ENCODE peak calls at places on chromosomes 3 and 15, in six cellular contexts. One of them, this sample, is unnamed.

GRCh38 chr15:70095387-70096214 is 2.1 kb downstream of the TLE3 start:
- DNase-seq in SK-N-SH: peak; percentile 75
- DNase-seq in tibial nerve: no peak
- DNase-seq in GM23248: peak; percentile 62
- DNase-seq in mammary epithelial cell: peak; percentile 16
- DNase-seq in psoas muscle: peak; percentile 58
- DNase-seq in this sample: peak; percentile 17

GRCh38 chr3:140501054-140501769 is 176.7 kb upstream of the TRIM42 start:
- DNase-seq in SK-N-SH: no peak
- DNase-seq in tibial nerve: no peak
- DNase-seq in GM23248: no peak
- DNase-seq in mammary epithelial cell: no peak
- DNase-seq in psoas muscle: no peak
- DNase-seq in this sample: no peak

GRCh38 chr15:60605879-60606304 is 127.0 kb upstream of the ICE2 start:
- DNase-seq in SK-N-SH: peak; percentile 24
- DNase-seq in tibial nerve: no peak
- DNase-seq in GM23248: peak; percentile 86
- DNase-seq in mammary epithelial cell: no peak
- DNase-seq in psoas muscle: no peak
- DNase-seq in this sample: no peak

GRCh38 chr3:113105980-113106379 is 105.4 kb upstream of the BOC start:
- DNase-seq in SK-N-SH: no peak
- DNase-seq in tibial nerve: no peak
- DNase-seq in GM23248: no peak
- DNase-seq in mammary epithelial cell: no peak
- DNase-seq in psoas muscle: no peak
- DNase-seq in this sample: no peak

GRCh38 chr15:89462198-89462912 is 34.0 kb downstream of the RHCG start:
- DNase-seq in SK-N-SH: no peak
- DNase-seq in tibial nerve: no peak
- DNase-seq in GM23248: peak; percentile 27
- DNase-seq in mammary epithelial cell: no peak
- DNase-seq in psoas muscle: no peak
- DNase-seq in this sample: no peak

GRCh38 chr15:55627730-55628368 is 39.7 kb upstream of the PYGO1 start:
- DNase-seq in SK-N-SH: no peak
- DNase-seq in tibial nerve: no peak
- DNase-seq in GM23248: peak; percentile 93
- DNase-seq in mammary epithelial cell: peak; percentile 96
- DNase-seq in psoas muscle: peak; percentile 22
- DNase-seq in this sample: peak; percentile 91

GRCh38 chr3:184062637-184063036 is 9.8 kb downstream of the HTR3C start:
- DNase-seq in SK-N-SH: no peak
- DNase-seq in tibial nerve: no peak
- DNase-seq in GM23248: no peak
- DNase-seq in mammary epithelial cell: no peak
- DNase-seq in psoas muscle: no peak
- DNase-seq in this sample: no peak

GRCh38 chr15:28962851-28963710 is 77.3 kb downstream of the APBA2 start:
- DNase-seq in SK-N-SH: no peak
- DNase-seq in tibial nerve: no peak
- DNase-seq in GM23248: no peak
- DNase-seq in mammary epithelial cell: no peak
- DNase-seq in psoas muscle: no peak
- DNase-seq in this sample: no peak

GRCh38 chr15:34993413-34993812 is 5.3 kb upstream of the ZNF770 start:
- DNase-seq in SK-N-SH: no peak
- DNase-seq in tibial nerve: no peak
- DNase-seq in GM23248: peak; percentile 7
- DNase-seq in mammary epithelial cell: no peak
- DNase-seq in psoas muscle: no peak
- DNase-seq in this sample: peak; percentile 77

GRCh38 chr15:101207867-101208288 is 44.0 kb downstream of the CHSY1 start:
- DNase-seq in SK-N-SH: no peak
- DNase-seq in tibial nerve: no peak
- DNase-seq in GM23248: peak; percentile 85
- DNase-seq in mammary epithelial cell: peak; percentile 68
- DNase-seq in psoas muscle: peak; percentile 54
- DNase-seq in this sample: peak; percentile 13

GRCh38 chr3:114527036-114527644 is 233.3 kb downstream of the TIGIT start:
- DNase-seq in SK-N-SH: peak; percentile 8
- DNase-seq in tibial nerve: no peak
- DNase-seq in GM23248: peak; percentile 53
- DNase-seq in mammary epithelial cell: peak; percentile 17
- DNase-seq in psoas muscle: no peak
- DNase-seq in this sample: peak; percentile 27

GRCh38 chr3:195555110-195555509 is 12.0 kb upstream of the PPP1R2 start:
- DNase-seq in SK-N-SH: no peak
- DNase-seq in tibial nerve: no peak
- DNase-seq in GM23248: no peak
- DNase-seq in mammary epithelial cell: no peak
- DNase-seq in psoas muscle: no peak
- DNase-seq in this sample: no peak

GRCh38 chr15:35624881-35625280 is 78.9 kb upstream of the DPH6 start:
- DNase-seq in SK-N-SH: no peak
- DNase-seq in tibial nerve: peak; percentile 54
- DNase-seq in GM23248: peak; percentile 92
- DNase-seq in mammary epithelial cell: peak; percentile 26
- DNase-seq in psoas muscle: no peak
- DNase-seq in this sample: no peak

GRCh38 chr3:139561959-139562676 is 22.6 kb upstream of the RBP1 start:
- DNase-seq in SK-N-SH: peak; percentile 55
- DNase-seq in tibial nerve: no peak
- DNase-seq in GM23248: peak; percentile 55
- DNase-seq in mammary epithelial cell: peak; percentile 45
- DNase-seq in psoas muscle: no peak
- DNase-seq in this sample: peak; percentile 56

GRCh38 chr15:60370804-60371700 is 26.7 kb downstream of the ANXA2 start:
- DNase-seq in SK-N-SH: no peak
- DNase-seq in tibial nerve: peak; percentile 73
- DNase-seq in GM23248: peak; percentile 100
- DNase-seq in mammary epithelial cell: peak; percentile 95
- DNase-seq in psoas muscle: peak; percentile 69
- DNase-seq in this sample: peak; percentile 97

GRCh38 chr15:51803961-51804360 is 25.5 kb upstream of the TMOD3 start:
- DNase-seq in SK-N-SH: no peak
- DNase-seq in tibial nerve: no peak
- DNase-seq in GM23248: peak; percentile 34
- DNase-seq in mammary epithelial cell: no peak
- DNase-seq in psoas muscle: no peak
- DNase-seq in this sample: peak; percentile 37

GRCh38 chr3:25863560-25863959 is 73.7 kb downstream of the OXSM start:
- DNase-seq in SK-N-SH: no peak
- DNase-seq in tibial nerve: no peak
- DNase-seq in GM23248: no peak
- DNase-seq in mammary epithelial cell: no peak
- DNase-seq in psoas muscle: no peak
- DNase-seq in this sample: peak; percentile 21

GRCh38 chr3:24263069-24263668 is 231.5 kb downstream of the THRB start:
- DNase-seq in SK-N-SH: no peak
- DNase-seq in tibial nerve: no peak
- DNase-seq in GM23248: no peak
- DNase-seq in mammary epithelial cell: no peak
- DNase-seq in psoas muscle: no peak
- DNase-seq in this sample: no peak

GRCh38 chr3:130687327-130687726 is 59.3 kb downstream of the PIK3R4 start:
- DNase-seq in SK-N-SH: no peak
- DNase-seq in tibial nerve: no peak
- DNase-seq in GM23248: peak; percentile 57
- DNase-seq in mammary epithelial cell: no peak
- DNase-seq in psoas muscle: no peak
- DNase-seq in this sample: no peak

GRCh38 chr3:62676686-62677271 is 198.4 kb downstream of the CADPS start:
- DNase-seq in SK-N-SH: peak; percentile 6
- DNase-seq in tibial nerve: no peak
- DNase-seq in GM23248: no peak
- DNase-seq in mammary epithelial cell: no peak
- DNase-seq in psoas muscle: no peak
- DNase-seq in this sample: no peak

GRCh38 chr3:116743062-116743461 is 33.5 kb downstream of the TUSC7 start:
- DNase-seq in SK-N-SH: no peak
- DNase-seq in tibial nerve: no peak
- DNase-seq in GM23248: no peak
- DNase-seq in mammary epithelial cell: no peak
- DNase-seq in psoas muscle: no peak
- DNase-seq in this sample: no peak

GRCh38 chr3:169356284-169356955 is 307.1 kb downstream of the MECOM start:
- DNase-seq in SK-N-SH: no peak
- DNase-seq in tibial nerve: no peak
- DNase-seq in GM23248: no peak
- DNase-seq in mammary epithelial cell: no peak
- DNase-seq in psoas muscle: no peak
- DNase-seq in this sample: no peak
- H3K4me3 ChIP-seq in SK-N-SH: no peak overlapping the region
- H3K4me3 ChIP-seq in tibial nerve: no peak overlapping the region
- H3K4me3 ChIP-seq in GM23248: no peak overlapping the region
- H3K4me3 ChIP-seq in mammary epithelial cell: no peak overlapping the region
- H3K4me3 ChIP-seq in psoas muscle: no peak overlapping the region
- H3K4me3 ChIP-seq in this sample: no peak overlapping the region

GRCh38 chr3:126266291-126266840 is 86.0 kb upstream of the ALDH1L1 start:
- DNase-seq in SK-N-SH: no peak
- DNase-seq in tibial nerve: peak; percentile 49
- DNase-seq in GM23248: peak; percentile 45
- DNase-seq in mammary epithelial cell: no peak
- DNase-seq in psoas muscle: peak; percentile 77
- DNase-seq in this sample: no peak
- H3K27ac ChIP-seq in SK-N-SH: no peak overlapping the region
- H3K27ac ChIP-seq in tibial nerve: peak overlapping the region; percentile 92
- H3K27ac ChIP-seq in GM23248: peak overlapping the region; percentile 78
- H3K27ac ChIP-seq in mammary epithelial cell: no peak overlapping the region
- H3K27ac ChIP-seq in psoas muscle: peak overlapping the region; percentile 89
- H3K27ac ChIP-seq in this sample: no peak overlapping the region

GRCh38 chr3:111734652-111735051 is 124.4 kb upstream of the PHLDB2 start:
- DNase-seq in SK-N-SH: no peak
- DNase-seq in tibial nerve: no peak
- DNase-seq in GM23248: no peak
- DNase-seq in mammary epithelial cell: no peak
- DNase-seq in psoas muscle: no peak
- DNase-seq in this sample: no peak
- H3K4me3 ChIP-seq in SK-N-SH: no peak overlapping the region
- H3K4me3 ChIP-seq in tibial nerve: no peak overlapping the region
- H3K4me3 ChIP-seq in GM23248: no peak overlapping the region
- H3K4me3 ChIP-seq in mammary epithelial cell: no peak overlapping the region
- H3K4me3 ChIP-seq in psoas muscle: no peak overlapping the region
- H3K4me3 ChIP-seq in this sample: no peak overlapping the region

GRCh38 chr3:121696190-121696589 is 35.5 kb upstream of the HCLS1 start:
- DNase-seq in SK-N-SH: no peak
- DNase-seq in tibial nerve: no peak
- DNase-seq in GM23248: no peak
- DNase-seq in mammary epithelial cell: no peak
- DNase-seq in psoas muscle: no peak
- DNase-seq in this sample: no peak
- H3K27ac ChIP-seq in SK-N-SH: no peak overlapping the region
- H3K27ac ChIP-seq in tibial nerve: no peak overlapping the region
- H3K27ac ChIP-seq in GM23248: no peak overlapping the region
- H3K27ac ChIP-seq in mammary epithelial cell: no peak overlapping the region
- H3K27ac ChIP-seq in psoas muscle: no peak overlapping the region
- H3K27ac ChIP-seq in this sample: no peak overlapping the region

GRCh38 chr3:55476515-55476914 is 10.6 kb downstream of the WNT5A start:
- DNase-seq in SK-N-SH: no peak
- DNase-seq in tibial nerve: no peak
- DNase-seq in GM23248: peak; percentile 81
- DNase-seq in mammary epithelial cell: peak; percentile 66
- DNase-seq in psoas muscle: no peak
- DNase-seq in this sample: peak; percentile 62
- H3K4me3 ChIP-seq in SK-N-SH: no peak overlapping the region
- H3K4me3 ChIP-seq in tibial nerve: no peak overlapping the region
- H3K4me3 ChIP-seq in GM23248: peak overlapping the region; percentile 97
- H3K4me3 ChIP-seq in mammary epithelial cell: no peak overlapping the region
- H3K4me3 ChIP-seq in psoas muscle: no peak overlapping the region
- H3K4me3 ChIP-seq in this sample: no peak overlapping the region

DNA sequence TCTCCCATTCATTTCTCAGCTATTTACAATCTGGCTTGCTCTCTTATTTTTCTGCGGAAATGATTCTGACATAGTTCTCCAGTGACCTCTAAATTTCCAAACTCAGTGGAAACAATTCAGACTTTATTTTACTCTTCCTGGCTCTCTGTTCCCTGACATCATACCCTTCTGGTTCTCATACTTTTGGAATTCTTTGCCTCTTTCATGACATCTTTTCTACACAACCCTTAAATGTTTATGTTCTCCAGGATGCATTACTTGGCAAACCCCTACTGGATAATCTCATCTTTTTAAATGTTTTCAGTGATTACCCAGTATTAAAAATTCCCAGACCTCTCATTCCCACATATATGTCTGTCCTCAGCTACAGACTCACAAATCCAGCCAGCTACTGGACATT is 23.9 kb upstream of the PLSCR4 start:
- DNase-seq in SK-N-SH: no peak
- DNase-seq in tibial nerve: no peak
- DNase-seq in GM23248: peak; percentile 89
- DNase-seq in mammary epithelial cell: peak; percentile 28
- DNase-seq in psoas muscle: no peak
- DNase-seq in this sample: no peak
- H3K27ac ChIP-seq in SK-N-SH: peak overlapping the region; percentile 35
- H3K27ac ChIP-seq in tibial nerve: peak overlapping the region; percentile 86
- H3K27ac ChIP-seq in GM23248: peak overlapping the region; percentile 83
- H3K27ac ChIP-seq in mammary epithelial cell: no peak overlapping the region
- H3K27ac ChIP-seq in psoas muscle: peak overlapping the region; percentile 47
- H3K27ac ChIP-seq in this sample: no peak overlapping the region

GRCh38 chr3:124395165-124395564 is 335.1 kb upstream of the UMPS start:
- DNase-seq in SK-N-SH: no peak
- DNase-seq in tibial nerve: no peak
- DNase-seq in GM23248: no peak
- DNase-seq in mammary epithelial cell: no peak
- DNase-seq in psoas muscle: no peak
- DNase-seq in this sample: no peak
- H3K4me3 ChIP-seq in SK-N-SH: no peak overlapping the region
- H3K4me3 ChIP-seq in tibial nerve: no peak overlapping the region
- H3K4me3 ChIP-seq in GM23248: no peak overlapping the region
- H3K4me3 ChIP-seq in mammary epithelial cell: no peak overlapping the region
- H3K4me3 ChIP-seq in psoas muscle: no peak overlapping the region
- H3K4me3 ChIP-seq in this sample: no peak overlapping the region

GRCh38 chr15:64701051-64701450 is 74.3 kb downstream of the RBPMS2 start:
- DNase-seq in SK-N-SH: no peak
- DNase-seq in tibial nerve: no peak
- DNase-seq in GM23248: no peak
- DNase-seq in mammary epithelial cell: no peak
- DNase-seq in psoas muscle: no peak
- DNase-seq in this sample: no peak
- H3K27ac ChIP-seq in SK-N-SH: no peak overlapping the region
- H3K27ac ChIP-seq in tibial nerve: peak overlapping the region; percentile 95
- H3K27ac ChIP-seq in GM23248: no peak overlapping the region
- H3K27ac ChIP-seq in mammary epithelial cell: no peak overlapping the region
- H3K27ac ChIP-seq in psoas muscle: peak overlapping the region; percentile 87
- H3K27ac ChIP-seq in this sample: no peak overlapping the region

DNA sequence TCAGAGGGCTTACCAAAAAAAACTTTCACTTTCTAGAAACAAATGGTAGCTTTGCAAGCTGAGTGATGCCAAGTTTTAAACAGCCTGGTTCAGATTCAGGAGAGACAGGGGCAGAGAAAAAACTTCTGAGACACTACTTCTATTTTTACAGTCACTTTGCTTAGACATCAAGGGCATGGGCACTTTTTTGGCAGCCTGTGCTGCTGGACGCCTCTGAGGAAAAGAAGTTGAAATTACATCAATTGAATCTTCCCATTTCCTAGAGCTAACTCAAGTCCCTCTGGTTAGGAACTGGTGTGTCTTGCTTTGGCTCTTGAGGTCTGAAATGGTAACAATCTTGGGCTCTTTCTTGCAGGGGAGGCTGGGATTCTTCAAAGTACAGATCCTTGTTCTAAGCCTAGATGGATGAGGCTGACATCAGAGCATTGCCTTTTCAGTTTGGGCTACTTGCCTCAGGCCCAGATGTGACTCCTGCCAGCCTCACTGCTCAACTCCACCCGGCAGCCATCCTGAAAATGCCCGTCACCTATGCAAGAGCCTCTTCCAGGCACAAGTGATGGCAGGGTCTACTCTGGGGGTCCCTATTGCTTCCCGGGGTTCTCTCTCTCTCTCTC is 357.5 kb downstream of the FOXP1 start:
- DNase-seq in SK-N-SH: no peak
- DNase-seq in tibial nerve: no peak
- DNase-seq in GM23248: peak; percentile 38
- DNase-seq in mammary epithelial cell: no peak
- DNase-seq in psoas muscle: no peak
- DNase-seq in this sample: no peak
- H3K4me3 ChIP-seq in SK-N-SH: no peak overlapping the region
- H3K4me3 ChIP-seq in tibial nerve: peak overlapping the region; percentile 2
- H3K4me3 ChIP-seq in GM23248: peak overlapping the region; percentile 50
- H3K4me3 ChIP-seq in mammary epithelial cell: no peak overlapping the region
- H3K4me3 ChIP-seq in psoas muscle: peak overlapping the region; percentile 43
- H3K4me3 ChIP-seq in this sample: no peak overlapping the region

This sample was measured in PC-3.